ENCODE peak calls at places on chromosomes 13 and 19, in nine cellular contexts. G is effector CD8-positive, alpha-beta T cell; N is cardiac muscle cell; X is OCI-LY7; D is A549; B is H54; T is HS-27A; L is left lobe of liver; A is naive thymus-derived CD8-positive, alpha-beta T cell. E is an unnamed sample.

GRCh38 chr13:112769615-112770014 is 79.8 kb downstream of the ATP11A start:
- DNase-seq in X (no peak), L (no peak), D (no peak), G (no peak), B (no peak), T (no peak), A (no peak), N (no peak), E (no peak)

GRCh38 chr13:33218020-33218419 is 67.5 kb downstream of the STARD13 start:
- DNase-seq in T (no peak), G (no peak), L (no peak), X (no peak), N (peak), A (no peak), D (peak), B (no peak), E (peak)

GRCh38 chr19:752652-753517 is 2.0 kb downstream of the MISP start:
- DNase-seq in G (no peak), N (peak), D (peak), T (peak), L (no peak), B (peak), A (no peak), X (no peak), E (peak)

GRCh38 chr19:39413903-39414608 is 1.6 kb downstream of the PLEKHG2 start:
- DNase-seq in A (no peak), X (no peak), N (no peak), L (no peak), G (no peak), T (no peak), D (peak), B (no peak), E (no peak)

GRCh38 chr19:6963937-6964336 is 57.3 kb downstream of the MBD3L2B start:
- DNase-seq in L (no peak), T (no peak), B (no peak), A (peak), G (peak), N (no peak), X (peak), D (no peak), E (no peak)

GRCh38 chr13:37306778-37307544 is 201.5 kb upstream of the CSNK1A1L start:
- DNase-seq in N (peak), X (no peak), A (no peak), B (peak), L (no peak), D (no peak), T (peak), G (no peak), E (peak)

GRCh38 chr13:98129059-98129741 is 13.7 kb upstream of the FARP1 start:
- DNase-seq in A (no peak), G (no peak), T (no peak), B (no peak), N (peak), D (no peak), X (no peak), L (no peak), E (no peak)

GRCh38 chr19:47623921-47624391 is 15.0 kb downstream of the BICRA start:
- DNase-seq in N (no peak), L (no peak), A (no peak), D (no peak), T (no peak), B (no peak), G (no peak), X (no peak), E (no peak)

GRCh38 chr19:34145741-34146202 is 26.5 kb upstream of the LSM14A start:
- DNase-seq in D (peak), A (peak), N (peak), X (peak), B (peak), T (peak), L (peak), G (peak), E (peak)